ENCODE peak calls at places on chromosomes 2 and 18, in four cellular contexts. I is naive B cell, O is Calu3, F is dermis blood vessel endothelial cell. H is an unnamed sample.

GRCh38 chr2:237734905-237735623 is 63.5 kb upstream of the RBM44 start:
- DNase-seq in I (no peak), O (no peak), F (peak), H (no peak)

GRCh38 chr2:39730685-39731302 is 48.3 kb downstream of the THUMPD2 start:
- DNase-seq in I (peak), O (no peak), F (peak), H (peak)

GRCh38 chr2:20440001-20440560 is 6.8 kb upstream of the RHOB start:
- DNase-seq in I (no peak), O (no peak), F (no peak), H (no peak)

GRCh38 chr2:88690591-88691338 is 708 bp upstream of the RPIA start:
- DNase-seq in I (no peak), O (peak), F (no peak), H (peak)

GRCh38 chr18:57523171-57523956 is 63.1 kb downstream of the FECH start:
- DNase-seq in I (no peak), O (no peak), F (no peak), H (no peak)

GRCh38 chr2:232342635-232343565 is 35.7 kb upstream of the ALPP start:
- DNase-seq in I (no peak), O (no peak), F (no peak), H (no peak)

GRCh38 chr2:239523944-239524310 is 123.1 kb upstream of the HDAC4 start:
- DNase-seq in I (no peak), O (no peak), F (no peak), H (no peak)

GRCh38 chr2:120461546-120462537 is 115.9 kb downstream of the INHBB start:
- DNase-seq in I (no peak), O (no peak), F (no peak), H (no peak)

GRCh38 chr2:227479865-227480475 is 8.0 kb downstream of the AGFG1 start:
- DNase-seq in I (no peak), O (no peak), F (peak), H (peak)

GRCh38 chr2:233458031-233458610 is 103.8 kb downstream of the DGKD start:
- DNase-seq in I (no peak), O (no peak), F (no peak), H (no peak)

GRCh38 chr2:214376631-214377624 is 33.9 kb upstream of the VWC2L start:
- DNase-seq in I (no peak), O (no peak), F (no peak), H (no peak)

GRCh38 chr18:69757733-69758132 is 189.9 kb downstream of the CD226 start:
- DNase-seq in I (no peak), O (no peak), F (no peak), H (no peak)

GRCh38 chr2:218834685-218835084 is 3.1 kb upstream of the PRKAG3 start:
- DNase-seq in I (no peak), O (peak), F (no peak), H (no peak)

GRCh38 chr2:98500561-98500960 is 55.9 kb downstream of the INPP4A start:
- DNase-seq in I (no peak), O (no peak), F (no peak), H (no peak)

GRCh38 chr2:233439191-233439590 is 84.9 kb downstream of the DGKD start:
- DNase-seq in I (no peak), O (no peak), F (no peak), H (no peak)

GRCh38 chr2:121638333-121638732 is 10.9 kb downstream of the CLASP1 start:
- DNase-seq in I (no peak), O (no peak), F (no peak), H (no peak)

GRCh38 chr2:187567126-187567525 is 12.9 kb upstream of the TFPI start:
- DNase-seq in I (no peak), O (no peak), F (no peak), H (no peak)

GRCh38 chr18:6951336-6952090 is 166.1 kb downstream of the LAMA1 start:
- DNase-seq in I (no peak), O (no peak), F (no peak), H (no peak)

GRCh38 chr2:153953761-153954160 is 82.0 kb downstream of the GALNT13 start:
- DNase-seq in I (no peak), O (no peak), F (no peak), H (no peak)

GRCh38 chr18:62717850-62718229 is 2.5 kb downstream of the PHLPP1 start:
- DNase-seq in I (no peak), O (no peak), F (peak), H (no peak)

GRCh38 chr2:128812183-128812940 is 493.7 kb upstream of the HS6ST1 start:
- DNase-seq in I (no peak), O (no peak), F (no peak), H (no peak)

GRCh38 chr2:156458229-156458584 is 22.0 kb downstream of the GPD2 start:
- DNase-seq in I (no peak), O (no peak), F (no peak), H (no peak)

GRCh38 chr2:219523031-219523671 is 8.9 kb downstream of the ASIC4 start:
- DNase-seq in I (no peak), O (no peak), F (no peak), H (no peak)

GRCh38 chr2:16181741-16182090 is 241.4 kb downstream of the MYCN start:
- DNase-seq in I (no peak), O (no peak), F (no peak), H (no peak)

GRCh38 chr2:237156857-237157550 is 71.3 kb downstream of the COPS8 start:
- DNase-seq in I (no peak), O (no peak), F (no peak), H (no peak)

GRCh38 chr2:36707050-36707449 is 10.5 kb downstream of the VIT start:
- DNase-seq in I (no peak), O (peak), F (peak), H (no peak)